ENCODE peak calls at places on chromosomes 5 and 9, in ten cellular contexts. U is brain microvascular endothelial cell, C is cardiac muscle cell, L is tibial artery, O is HCT116, M is WERI-Rb-1, K is fibroblast of lung, P is AG04450, S is IMR-90, X is neural progenitor cell. G is an unnamed sample. For H3K27me3, the result is how much of the 10 kb centered on the place peaks cover.

GRCh38 chr9:110183208-110184145 is 24.5 kb downstream of the C9orf152 start:
- DNase-seq in K (peak), S (peak), L (no peak), P (peak), X (peak), M (peak), C (peak), O (peak), U (peak), G (peak)

GRCh38 chr5:67802766-67803165 is 412.8 kb upstream of the PIK3R1 start:
- DNase-seq in L (no peak), X (no peak), S (no peak), P (no peak), U (no peak), C (no peak), O (no peak), K (no peak), M (no peak), G (peak)

GRCh38 chr5:155616779-155617392 is 603.3 kb downstream of the KIF4B start:
- DNase-seq in U (no peak), L (no peak), K (no peak), P (no peak), X (peak), S (no peak), C (peak), M (peak), O (no peak), G (no peak)

GRCh38 chr9:124812401-124813016 is 35.6 kb downstream of the OLFML2A start:
- DNase-seq in U (peak), P (peak), K (peak), S (peak), M (peak), L (no peak), C (peak), X (peak), O (peak), G (no peak)

GRCh38 chr5:139354186-139354585 is 12.5 kb downstream of the PAIP2 start:
- DNase-seq in M (no peak), S (no peak), C (no peak), U (no peak), L (no peak), X (no peak), K (no peak), O (no peak), P (no peak), G (no peak)

GRCh38 chr5:171481791-171482536 is 62.5 kb downstream of the FGF18 start:
- DNase-seq in X (no peak), P (no peak), K (no peak), C (no peak), O (no peak), S (no peak), U (no peak), L (no peak), M (no peak), G (no peak)

GRCh38 chr5:68148096-68148495 is 67.5 kb upstream of the PIK3R1 start:
- DNase-seq in S (no peak), L (no peak), M (no peak), P (no peak), U (no peak), X (no peak), C (no peak), K (no peak), O (no peak), G (no peak)

GRCh38 chr9:79824265-79824664 is 252.5 kb downstream of the TLE4 start:
- DNase-seq in C (no peak), M (no peak), O (no peak), S (no peak), P (no peak), L (no peak), U (no peak), K (no peak), X (no peak), G (no peak)

GRCh38 chr9:68733021-68733405 is 28.0 kb downstream of the PIP5K1B start:
- DNase-seq in L (no peak), K (no peak), X (no peak), P (no peak), C (no peak), S (no peak), O (no peak), U (no peak), M (no peak), G (no peak)

GRCh38 chr5:87069974-87070608 is 197.6 kb upstream of the RASA1 start:
- DNase-seq in S (peak), X (peak), O (peak), C (peak), P (peak), K (peak), M (peak), L (no peak), U (peak), G (no peak)

GRCh38 chr9:113598451-113598850 is 134.9 kb downstream of the RGS3 start:
- DNase-seq in M (no peak), P (no peak), O (no peak), S (no peak), L (no peak), X (no peak), U (no peak), C (no peak), K (no peak), G (no peak)

GRCh38 chr9:70111641-70112236 is 68.1 kb downstream of the MAMDC2 start:
- DNase-seq in L (no peak), S (peak), C (no peak), O (peak), X (no peak), U (no peak), K (no peak), M (no peak), P (no peak), G (no peak)

GRCh38 chr9:116959775-116960174 is 272.7 kb downstream of the TRIM32 start:
- DNase-seq in C (no peak), S (peak), P (no peak), M (peak), L (no peak), K (peak), X (peak), O (no peak), U (no peak), G (peak)

GRCh38 chr5:174086751-174087150 is 41.2 kb downstream of the NSG2 start:
- DNase-seq in K (no peak), M (no peak), P (no peak), C (peak), L (no peak), U (no peak), O (no peak), X (no peak), S (no peak), G (no peak)

GRCh38 chr9:4559238-4560182 is 69.2 kb downstream of the SLC1A1 start:
- DNase-seq in X (no peak), O (no peak), L (no peak), M (no peak), C (no peak), K (no peak), U (no peak), S (no peak), P (no peak), G (peak)

GRCh38 chr5:146447734-146448380 is 724 bp downstream of the TCERG1 start:
- DNase-seq in P (no peak), O (no peak), S (peak), K (peak), L (no peak), M (peak), U (peak), X (no peak), C (peak), G (peak)

GRCh38 chr5:72441094-72441723 is 66.0 kb downstream of the ZNF366 start:
- DNase-seq in O (no peak), X (no peak), L (no peak), K (no peak), S (peak), C (no peak), U (peak), P (no peak), M (no peak), G (no peak)

GRCh38 chr9:129644902-129645301 is 3.0 kb upstream of the ASB6 start:
- DNase-seq in S (no peak), O (no peak), U (no peak), C (no peak), M (no peak), K (no peak), P (no peak), X (no peak), L (no peak), G (no peak)

DNA sequence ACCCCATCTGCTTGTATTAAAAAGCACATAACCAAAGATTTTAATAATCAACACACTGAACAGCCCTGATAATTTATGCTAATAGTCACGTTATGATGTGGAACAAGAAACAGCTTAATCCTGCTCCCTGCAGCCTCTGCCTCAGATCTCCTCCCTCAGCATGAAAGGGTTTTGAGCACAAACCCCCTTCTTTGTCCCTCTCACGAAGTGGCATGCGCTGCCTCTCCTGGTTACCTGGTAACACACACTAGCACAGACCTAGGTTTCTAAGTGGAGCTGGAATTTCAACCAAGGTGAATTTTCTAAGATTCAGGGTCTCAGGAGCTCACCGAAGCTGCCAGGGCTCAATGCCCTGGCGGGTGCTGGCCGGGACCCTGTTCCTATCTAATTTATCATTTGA is 5.0 kb downstream of the IGFBPL1 start:
- DNase-seq in U (no peak), P (no peak), M (no peak), O (no peak), S (no peak), K (no peak), X (peak), L (no peak), C (no peak), G (no peak)
- H3K27me3 ChIP-seq in U (under half), P (half or more), M (under half), O (under half), S (half or more), K (under half), X (under half), L (under half), C (under half), G (under half)

DNA sequence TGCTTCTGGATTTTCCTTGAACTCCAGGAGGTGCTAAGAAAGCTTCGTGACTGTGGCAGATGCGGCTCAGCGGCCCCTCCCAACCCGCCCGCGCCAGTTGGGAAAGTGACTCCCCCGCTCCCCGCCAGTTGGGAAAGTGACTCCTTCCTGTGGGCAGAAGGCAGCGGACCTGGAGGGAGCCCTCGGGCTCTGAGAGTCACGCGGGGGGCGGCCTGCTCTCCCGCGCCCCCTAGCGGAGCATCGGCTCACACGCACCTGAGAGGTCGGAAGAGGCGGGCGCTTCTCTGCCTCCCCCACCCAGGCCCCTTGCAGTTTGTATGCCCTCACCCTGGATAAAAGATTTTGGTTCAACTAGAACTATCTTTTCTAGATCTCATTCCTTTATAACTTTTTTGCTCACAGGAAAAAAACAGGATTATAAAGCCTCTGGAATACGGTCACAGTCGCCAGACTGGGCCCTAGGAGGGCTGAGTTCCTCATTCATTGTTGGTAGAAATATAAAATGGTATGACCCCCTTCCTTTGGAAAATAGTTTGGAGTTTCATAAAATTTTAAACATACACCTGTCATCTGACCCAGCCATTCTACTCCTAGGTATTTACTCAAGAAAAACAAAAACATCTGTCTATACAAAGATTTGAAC is 82.2 kb downstream of the HSD17B3 start:
- DNase-seq in M (peak), C (peak), P (no peak), S (no peak), O (no peak), U (no peak), L (peak), K (no peak), X (peak), G (no peak)
- H3K4me3 ChIP-seq in M (no peak), C (no peak), P (no peak), S (no peak), O (no peak), U (no peak), L (peak), K (no peak), X (no peak), G (no peak)

GRCh38 chr5:73661753-73662152 is 35.8 kb downstream of the ARHGEF28 start:
- DNase-seq in C (no peak), U (no peak), M (no peak), S (no peak), X (no peak), P (no peak), O (no peak), L (no peak), K (no peak), G (no peak)
- TF ChIP-seq CTCF in C (no peak), U (no peak), M (no peak), S (no peak), X (no peak), P (no peak), O (no peak), L (no peak), K (no peak), G (no peak)

DNA sequence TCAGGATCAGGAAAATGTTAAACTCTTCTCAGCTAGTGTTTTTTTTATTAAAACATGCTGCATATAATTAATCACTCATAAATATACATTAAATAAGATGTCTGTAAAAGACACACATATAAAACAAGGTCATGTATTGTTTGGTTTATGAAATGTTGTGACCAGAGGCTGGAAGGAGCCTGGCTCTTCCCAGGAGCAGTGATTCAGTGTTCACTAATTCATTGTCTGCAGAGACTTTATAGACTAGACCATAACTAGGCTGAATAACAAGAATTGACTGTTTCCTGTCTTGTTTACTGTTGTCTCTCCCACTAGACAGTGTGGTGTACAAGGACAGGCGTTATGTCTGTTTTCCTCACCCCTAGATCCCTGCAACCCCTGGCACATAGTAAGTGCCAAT is 49.1 kb upstream of the ANKRD55 start:
- DNase-seq in C (no peak), M (no peak), O (no peak), U (no peak), P (no peak), X (no peak), S (peak), L (no peak), K (no peak), G (no peak)
- H3K27me3 ChIP-seq in C (under half), M (under half), O (under half), U (under half), P (under half), X (under half), S (under half), L (under half), K (under half), G (under half)

DNA sequence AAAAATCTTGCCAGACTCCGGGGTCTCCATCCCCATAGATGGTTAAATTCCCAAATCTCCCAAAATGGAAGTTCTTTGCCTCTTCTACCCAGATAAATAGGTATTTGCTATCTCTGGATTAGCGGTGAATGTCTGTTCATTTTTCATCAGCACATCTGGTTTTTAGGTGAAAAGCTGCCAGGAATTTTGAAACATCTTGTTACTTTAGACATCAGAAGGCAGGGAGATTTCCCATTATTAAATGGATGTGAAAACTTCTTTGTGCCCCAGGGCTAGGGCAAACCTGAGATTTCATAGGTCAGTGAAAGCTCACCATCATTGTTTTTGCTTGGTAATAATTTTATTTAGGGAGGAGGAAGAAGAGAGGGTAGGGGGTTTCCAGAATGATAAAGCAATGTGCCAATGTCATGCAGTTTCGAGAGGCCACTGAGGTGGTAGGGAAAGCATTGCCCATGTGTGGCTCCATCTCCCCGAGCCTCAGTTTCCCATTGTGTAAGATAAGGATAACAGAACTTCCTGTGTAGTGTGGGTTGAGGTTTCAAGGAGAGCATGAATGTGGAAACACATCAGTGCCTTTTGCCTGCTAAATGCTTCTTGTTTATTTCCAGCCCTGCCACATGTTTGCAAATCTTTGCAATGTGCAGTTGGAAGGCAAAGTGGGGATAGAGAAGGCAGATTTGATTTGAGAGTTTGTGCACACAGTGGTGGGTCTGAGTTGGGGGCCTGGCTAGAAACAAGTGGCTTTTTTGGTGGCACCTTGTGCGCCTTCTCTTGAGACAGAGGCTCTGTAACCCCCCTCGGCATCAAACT is 147.2 kb upstream of the KLF4 start:
- DNase-seq in O (no peak), K (peak), X (no peak), M (no peak), L (no peak), C (peak), S (peak), P (no peak), U (no peak), G (no peak)
- H3K4me3 ChIP-seq in O (no peak), K (no peak), X (peak), M (no peak), L (peak), C (no peak), S (no peak), P (no peak), U (peak), G (no peak)

DNA sequence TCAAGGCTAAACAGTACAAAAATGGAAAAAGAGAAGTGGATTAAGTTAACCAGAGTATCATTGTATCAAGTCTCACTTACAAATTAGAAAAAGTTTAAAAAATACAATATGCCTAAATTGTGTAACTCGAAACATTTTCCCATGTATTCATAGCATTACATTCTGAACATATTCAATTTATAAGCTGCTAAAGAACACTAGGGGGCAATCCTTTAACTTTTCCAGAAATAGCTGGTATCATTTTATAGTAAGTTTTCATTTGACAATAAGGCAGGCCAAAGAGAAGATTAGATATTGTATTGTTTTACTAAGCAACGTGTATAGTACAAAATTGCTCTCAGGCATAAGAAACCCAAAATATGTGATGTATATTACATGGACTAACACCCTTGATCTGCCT is 234.6 kb downstream of the ADGRV1 start:
- DNase-seq in X (no peak), C (no peak), K (peak), O (no peak), M (no peak), U (no peak), P (no peak), S (no peak), L (no peak), G (no peak)
- TF ChIP-seq CTCF in X (no peak), C (peak), K (peak), O (peak), M (no peak), U (no peak), P (peak), S (no peak), L (no peak), G (no peak)

GRCh38 chr9:93955356-93956182 is 414 bp upstream of the BARX1 start:
- DNase-seq in L (no peak), O (no peak), C (no peak), M (peak), P (no peak), K (no peak), U (no peak), S (no peak), X (peak), G (no peak)
- H3K27me3 ChIP-seq in L (half or more), O (under half), C (half or more), M (half or more), P (half or more), K (half or more), U (half or more), S (half or more), X (half or more), G (under half)

GRCh38 chr9:137436761-137437600 is 4.2 kb downstream of the ENTPD8 start:
- DNase-seq in L (no peak), K (no peak), X (no peak), M (no peak), O (no peak), P (no peak), C (no peak), S (no peak), U (no peak), G (no peak)
- H3K4me3 ChIP-seq in L (no peak), K (no peak), X (no peak), M (no peak), O (no peak), P (no peak), C (no peak), S (no peak), U (no peak), G (no peak)

G was measured in GM06990.